ENCODE peak calls at places on chromosomes 13 and 19, in ten cellular contexts. K is CD4-positive, CD25-positive, alpha-beta regulatory T cell; Y is lower lobe of right lung; N is HAP-1; U is left ventricle myocardium inferior; O is neural progenitor cell; T is fibroblast of lung; M is cardiac muscle cell; Q is thoracic aorta; E is adrenal gland. D is an unnamed sample. For H3K4me1, the result is how much of the 10 kb centered on the place peaks cover.

GRCh38 chr19:16285769-16286564 is 38.7 kb upstream of the KLF2 start:
- DNase-seq in K (no peak), Y (peak), N (no peak), U (no peak), O (peak), T (peak), M (peak), Q (peak), E (no peak), D (no peak)

GRCh38 chr19:43721469-43722048 is 5.7 kb downstream of the IRGC start:
- DNase-seq in K (no peak), Y (no peak), N (no peak), U (no peak), O (no peak), T (no peak), M (no peak), Q (no peak), E (no peak), D (no peak)

GRCh38 chr13:33272531-33273124 is 12.9 kb downstream of the STARD13 start:
- DNase-seq in K (no peak), Y (no peak), N (no peak), U (no peak), O (no peak), T (peak), M (no peak), Q (no peak), E (no peak), D (peak)

GRCh38 chr19:47615230-47615629 is 6.3 kb downstream of the BICRA start:
- DNase-seq in K (no peak), Y (no peak), N (no peak), U (no peak), O (no peak), T (no peak), M (no peak), Q (no peak), E (no peak), D (no peak)

GRCh38 chr13:38301236-38301635 is 48.4 kb upstream of the UFM1 start:
- DNase-seq in K (no peak), Y (no peak), N (no peak), U (no peak), O (no peak), T (no peak), M (no peak), Q (no peak), E (no peak), D (no peak)

GRCh38 chr19:19493841-19494546 is 21.4 kb downstream of the TSSK6 start:
- DNase-seq in K (no peak), Y (no peak), N (no peak), U (no peak), O (no peak), T (no peak), M (no peak), Q (no peak), E (peak), D (no peak)

GRCh38 chr13:67123165-67123564 is 107.0 kb downstream of the PCDH9 start:
- DNase-seq in K (no peak), Y (no peak), N (peak), U (no peak), O (no peak), T (no peak), M (no peak), Q (no peak), E (no peak), D (no peak)

GRCh38 chr13:45833663-45834062 is 17.9 kb downstream of the SIAH3 start:
- DNase-seq in K (no peak), Y (no peak), N (no peak), U (peak), O (no peak), T (peak), M (no peak), Q (no peak), E (peak), D (no peak)

GRCh38 chr19:43747557-43748204 is 7.1 kb downstream of the SMG9 start:
- DNase-seq in K (no peak), Y (no peak), N (no peak), U (no peak), O (no peak), T (no peak), M (no peak), Q (no peak), E (no peak), D (no peak)

GRCh38 chr13:24693862-24694471 is 13.8 kb downstream of the ATP12A start:
- DNase-seq in K (peak), Y (no peak), N (peak), U (no peak), O (peak), T (peak), M (peak), Q (no peak), E (peak), D (peak)

GRCh38 chr19:55250262-55251036 is 8.4 kb downstream of the PPP6R1 start:
- DNase-seq in K (no peak), Y (no peak), N (no peak), U (no peak), O (no peak), T (no peak), M (no peak), Q (no peak), E (no peak), D (no peak)

GRCh38 chr19:11404588-11405258 is 14.4 kb downstream of the RGL3 start:
- DNase-seq in K (no peak), Y (no peak), N (no peak), U (no peak), O (no peak), T (no peak), M (no peak), Q (no peak), E (peak), D (no peak)
- H3K4me1 ChIP-seq in K (under half), Y (under half), N (under half), U (under half), O (under half), T (under half), M (under half), Q (under half), E (under half), D (under half)

GRCh38 chr13:106212436-106213010 is 322.9 kb downstream of the EFNB2 start:
- DNase-seq in K (no peak), Y (no peak), N (no peak), U (no peak), O (no peak), T (no peak), M (no peak), Q (no peak), E (no peak), D (no peak)
- H3K4me3 ChIP-seq in K (no peak), Y (no peak), N (no peak), U (no peak), O (peak), T (no peak), M (no peak), Q (no peak), E (no peak), D (peak)

DNA sequence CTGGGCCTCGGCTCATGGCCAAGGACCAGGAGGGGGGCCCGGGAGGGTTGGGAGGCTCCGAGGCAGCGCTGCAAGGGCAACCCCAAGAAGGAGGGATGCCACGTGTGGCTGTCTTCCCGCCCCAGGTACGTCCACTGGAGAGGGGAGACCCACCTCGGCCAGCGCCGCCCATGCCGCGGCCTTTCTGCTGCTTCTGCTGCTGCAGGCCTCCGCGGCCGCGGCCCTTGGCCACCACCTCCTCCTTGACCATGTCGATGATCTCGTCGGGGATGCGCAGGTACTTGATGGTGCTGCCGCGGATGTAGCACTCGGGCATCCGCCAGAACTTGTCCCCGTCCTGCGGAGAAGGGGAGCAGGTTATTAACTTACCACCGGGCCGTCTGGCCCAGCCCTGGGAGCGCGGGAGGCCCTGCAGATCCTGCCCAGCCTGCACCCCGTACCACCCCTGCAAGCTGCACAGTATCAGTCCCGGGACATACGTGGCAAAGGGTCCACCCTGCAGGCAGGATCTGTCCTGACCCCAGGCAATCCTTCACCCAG is 13.3 kb downstream of the LSM4 start:
- DNase-seq in K (no peak), Y (no peak), N (no peak), U (no peak), O (no peak), T (no peak), M (no peak), Q (no peak), E (no peak), D (no peak)
- H3K4me1 ChIP-seq in K (under half), Y (under half), N (under half), U (under half), O (under half), T (under half), M (under half), Q (half or more), E (under half), D (under half)

DNA sequence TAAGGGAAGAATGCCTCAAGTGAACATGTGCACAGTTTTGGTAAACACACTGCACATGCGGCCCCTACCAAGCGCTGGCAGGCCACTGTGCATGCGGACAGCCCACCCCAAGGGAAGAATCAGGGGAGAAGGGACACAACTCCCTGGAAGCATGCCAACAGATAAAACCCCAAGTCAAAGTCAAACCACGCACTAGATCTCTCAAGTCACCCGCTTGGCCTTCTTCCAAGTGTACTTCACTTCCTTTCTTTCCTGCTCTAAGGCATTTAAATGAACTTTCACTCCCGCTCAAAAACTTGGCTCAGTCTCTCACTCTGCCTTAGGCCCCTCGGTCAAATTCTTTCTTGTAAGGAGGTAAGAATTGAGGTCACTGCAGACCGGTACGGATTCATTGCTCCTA is 4.6 kb upstream of the RFXAP start:
- DNase-seq in K (no peak), Y (no peak), N (peak), U (no peak), O (no peak), T (no peak), M (peak), Q (no peak), E (no peak), D (no peak)
- H3K4me3 ChIP-seq in K (no peak), Y (no peak), N (no peak), U (no peak), O (no peak), T (no peak), M (no peak), Q (no peak), E (no peak), D (no peak)

D was measured in Caco-2.